ENCODE peak calls at places on chromosomes 3 and 15, in nine cellular contexts. W is tibial nerve, X is sigmoid colon, H is stomach, J is GM12878, R is HepG2, O is A549, K is K562, E is suprapubic skin. C is an unnamed sample.

GRCh38 chr15:78715930-78716329 is 74.9 kb upstream of the CHRNB4 start:
- DNase-seq in J (no peak), R (no peak), E (no peak), K (no peak), W (no peak), H (no peak), X (no peak), O (peak; percentile 68), C (no peak)

GRCh38 chr3:42097166-42097946 is 6.2 kb downstream of the TRAK1 start:
- DNase-seq in K (no peak), H (no peak), J (no peak), X (no peak), O (no peak), W (no peak), R (no peak), E (no peak), C (no peak)

GRCh38 chr3:172750368-172751187 is at the start of gene ECT2:
- DNase-seq in H (peak; percentile 99), W (peak; percentile 98), J (peak; percentile 96), K (peak; percentile 98), O (peak; percentile 100), X (peak; percentile 99), R (peak; percentile 99), E (peak; percentile 100), C (peak; percentile 96)

GRCh38 chr15:70182858-70183695 is 85.4 kb upstream of the TLE3 start:
- DNase-seq in X (peak; percentile 20), R (no peak), E (no peak), H (no peak), O (peak; percentile 31), K (no peak), J (no peak), W (no peak), C (no peak)

GRCh38 chr3:61807865-61808276 is 246.5 kb downstream of the PTPRG start:
- DNase-seq in W (no peak), O (no peak), X (no peak), J (no peak), R (peak; percentile 39), K (no peak), H (peak; percentile 30), E (no peak), C (no peak)

GRCh38 chr3:76044601-76045600 is 259.6 kb upstream of the ZNF717 start:
- DNase-seq in X (no peak), J (no peak), H (peak; percentile 38), E (no peak), W (peak; percentile 26), K (peak; percentile 6), R (no peak), O (peak; percentile 10), C (no peak)

GRCh38 chr15:67746022-67746421 is 79.3 kb upstream of the SKOR1 start:
- DNase-seq in J (no peak), K (no peak), H (no peak), W (no peak), E (no peak), R (no peak), O (no peak), X (no peak), C (no peak)

GRCh38 chr15:26971303-26972018 is 480 bp downstream of the GABRG3 start:
- DNase-seq in R (no peak), K (no peak), X (no peak), W (no peak), J (no peak), H (no peak), O (no peak), E (no peak), C (no peak)

GRCh38 chr3:134663646-134664456 is 13.0 kb upstream of the KY start:
- DNase-seq in R (no peak), H (no peak), E (no peak), J (no peak), K (no peak), X (no peak), W (no peak), O (no peak), C (no peak)

GRCh38 chr3:71585126-71585525 is 1.6 kb upstream of the FOXP1 start:
- DNase-seq in J (no peak), W (peak; percentile 17), O (peak; percentile 11), R (no peak), E (no peak), K (peak; percentile 11), X (no peak), H (no peak), C (no peak)

GRCh38 chr3:53531749-53532148 is 37.3 kb downstream of the CACNA1D start:
- DNase-seq in K (no peak), H (no peak), J (no peak), R (no peak), W (no peak), X (no peak), O (no peak), E (no peak), C (no peak)

GRCh38 chr3:108403198-108403597 is 106.8 kb downstream of the HHLA2 start:
- DNase-seq in W (no peak), E (no peak), J (no peak), H (no peak), O (no peak), K (no peak), X (no peak), R (no peak), C (no peak)

GRCh38 chr15:69762373-69763148 is 309.9 kb downstream of the RPLP1 start:
- DNase-seq in O (no peak), W (no peak), J (no peak), K (no peak), E (no peak), R (peak; percentile 8), H (no peak), X (no peak), C (no peak)

GRCh38 chr3:5699313-5699712 is 511.8 kb downstream of the EDEM1 start:
- DNase-seq in E (no peak), J (no peak), R (no peak), K (no peak), X (no peak), H (no peak), W (no peak), O (no peak), C (no peak)

GRCh38 chr3:12175844-12176453 is 17.2 kb upstream of the TIMP4 start:
- DNase-seq in W (peak; percentile 82), J (no peak), K (peak; percentile 69), E (no peak), X (peak; percentile 78), H (peak; percentile 73), R (peak; percentile 52), O (peak; percentile 58), C (peak; percentile 48)

GRCh38 chr15:74179983-74180688 is 6.6 kb downstream of the ISLR start:
- DNase-seq in E (peak; percentile 61), O (peak; percentile 55), H (no peak), R (no peak), K (no peak), X (peak; percentile 76), W (no peak), J (no peak), C (no peak)

GRCh38 chr15:76465728-76466127 is 129.2 kb downstream of the ISL2 start:
- DNase-seq in K (no peak), O (no peak), W (no peak), X (no peak), H (no peak), E (no peak), R (no peak), J (no peak), C (no peak)

GRCh38 chr3:69161587-69162196 is 39.3 kb upstream of the LMOD3 start:
- DNase-seq in J (peak; percentile 25), H (no peak), K (peak; percentile 50), R (peak; percentile 43), W (peak; percentile 40), E (no peak), X (no peak), O (peak; percentile 42), C (no peak)

GRCh38 chr3:196951371-196951770 is 9.0 kb upstream of the NCBP2 start:
- DNase-seq in K (no peak), O (no peak), J (no peak), X (no peak), R (peak; percentile 56), W (no peak), E (no peak), H (no peak), C (no peak)

DNA sequence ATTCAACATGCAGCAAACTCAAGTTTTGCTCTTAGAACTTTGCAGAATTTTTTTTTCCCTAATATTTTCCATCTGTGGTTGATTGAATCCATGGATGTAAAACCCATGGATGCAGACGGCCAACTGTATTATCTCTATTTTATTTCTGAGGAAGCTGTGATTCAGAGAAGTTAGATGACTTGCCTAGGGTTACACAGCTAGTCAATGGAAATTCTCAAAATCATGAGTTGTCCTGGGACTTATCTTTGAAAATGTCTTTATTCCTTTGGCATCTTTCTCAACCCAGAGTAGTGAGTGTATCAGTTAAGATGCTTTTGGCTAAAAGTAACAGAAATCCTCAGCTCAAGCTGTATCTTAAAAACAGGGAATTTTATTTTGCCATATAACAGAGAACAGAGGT is 107.9 kb upstream of the GALNT15 start:
- DNase-seq in E (no peak), W (no peak), R (no peak), H (no peak), X (no peak), O (no peak), K (no peak), J (no peak), C (no peak)
- TF ChIP-seq POLR2A in E (no peak), W (no peak), R (no peak), H (no peak), X (no peak), O (no peak), K (no peak), J (no peak), C (no peak)

GRCh38 chr3:146313411-146314111 is 62.7 kb upstream of the PLSCR4 start:
- DNase-seq in E (no peak), H (no peak), K (no peak), J (no peak), X (no peak), R (no peak), W (no peak), O (peak; percentile 64), C (no peak)

GRCh38 chr3:146306024-146306423 is 55.1 kb upstream of the PLSCR4 start:
- DNase-seq in K (no peak), J (no peak), X (no peak), E (no peak), H (no peak), R (no peak), O (no peak), W (no peak), C (no peak)

GRCh38 chr3:146308222-146308621 is 57.3 kb upstream of the PLSCR4 start:
- DNase-seq in W (no peak), O (no peak), H (no peak), K (no peak), J (no peak), X (no peak), E (no peak), R (no peak), C (no peak)

GRCh38 chr3:146308682-146309081 is 57.8 kb upstream of the PLSCR4 start:
- DNase-seq in O (peak; percentile 13), K (no peak), W (peak; percentile 48), E (no peak), X (no peak), J (no peak), H (no peak), R (no peak), C (no peak)
- TF ChIP-seq EP300 in O (no peak), K (no peak), W (peak; percentile 32), E (no peak), X (no peak), J (no peak), H (no peak), R (no peak), C (no peak)

GRCh38 chr3:112132975-112133448 is at the start of gene GCSAM:
- DNase-seq in H (no peak), R (no peak), K (no peak), W (peak; percentile 40), E (no peak), O (no peak), X (peak; percentile 70), J (peak; percentile 100), C (no peak)
- TF ChIP-seq POLR2A in H (no peak), R (no peak), K (no peak), W (no peak), E (no peak), O (no peak), X (no peak), J (peak; percentile 93), C (no peak)

GRCh38 chr3:23174426-23175039 is 28.6 kb upstream of the UBE2E2 start:
- DNase-seq in J (no peak), H (no peak), X (no peak), E (no peak), R (no peak), K (no peak), O (no peak), W (no peak), C (no peak)
- TF ChIP-seq EP300 in J (no peak), H (no peak), X (no peak), E (no peak), R (no peak), K (no peak), O (no peak), W (no peak), C (no peak)

C was measured in ovary.